ENCODE peak calls at places on chromosomes 5 and 9, in four cellular contexts. One of them, this sample, is unnamed.

GRCh38 chr5:133981714-133982113 is 13.3 kb upstream of the C5orf15 start:
- DNase-seq in activated CD4-positive, CD25-positive, alpha-beta regulatory T cell treated with anti-CD3 and anti-CD28 coated beads, Interleukin-2, amount 50 U/mL, for 72 hours: no peak
- DNase-seq in DMS79 treated with DMSO at 0.1 percent for 48 hours: no peak
- DNase-seq in fibroblast of the aortic adventitia: no peak
- DNase-seq in this sample: no peak

GRCh38 chr5:38616061-38616460 is 59.6 kb upstream of the LIFR start:
- DNase-seq in activated CD4-positive, CD25-positive, alpha-beta regulatory T cell treated with anti-CD3 and anti-CD28 coated beads, Interleukin-2, amount 50 U/mL, for 72 hours: no peak
- DNase-seq in DMS79 treated with DMSO at 0.1 percent for 48 hours: no peak
- DNase-seq in fibroblast of the aortic adventitia: peak
- DNase-seq in this sample: no peak

GRCh38 chr5:181203842-181204560 is 995 bp downstream of the TRIM7 start:
- DNase-seq in activated CD4-positive, CD25-positive, alpha-beta regulatory T cell treated with anti-CD3 and anti-CD28 coated beads, Interleukin-2, amount 50 U/mL, for 72 hours: no peak
- DNase-seq in DMS79 treated with DMSO at 0.1 percent for 48 hours: no peak
- DNase-seq in fibroblast of the aortic adventitia: no peak
- DNase-seq in this sample: no peak

GRCh38 chr5:160799160-160799559 is 52.9 kb downstream of the ATP10B start:
- DNase-seq in activated CD4-positive, CD25-positive, alpha-beta regulatory T cell treated with anti-CD3 and anti-CD28 coated beads, Interleukin-2, amount 50 U/mL, for 72 hours: no peak
- DNase-seq in DMS79 treated with DMSO at 0.1 percent for 48 hours: peak
- DNase-seq in fibroblast of the aortic adventitia: no peak
- DNase-seq in this sample: no peak

GRCh38 chr5:173643964-173644363 is 27.5 kb upstream of the BOD1 start:
- DNase-seq in activated CD4-positive, CD25-positive, alpha-beta regulatory T cell treated with anti-CD3 and anti-CD28 coated beads, Interleukin-2, amount 50 U/mL, for 72 hours: no peak
- DNase-seq in DMS79 treated with DMSO at 0.1 percent for 48 hours: peak
- DNase-seq in fibroblast of the aortic adventitia: no peak
- DNase-seq in this sample: no peak

GRCh38 chr5:56211298-56211865 is 21.7 kb downstream of the ANKRD55 start:
- DNase-seq in activated CD4-positive, CD25-positive, alpha-beta regulatory T cell treated with anti-CD3 and anti-CD28 coated beads, Interleukin-2, amount 50 U/mL, for 72 hours: no peak
- DNase-seq in DMS79 treated with DMSO at 0.1 percent for 48 hours: no peak
- DNase-seq in fibroblast of the aortic adventitia: peak
- DNase-seq in this sample: peak

GRCh38 chr9:97830884-97831829 is 21.9 kb upstream of the FOXE1 start:
- DNase-seq in activated CD4-positive, CD25-positive, alpha-beta regulatory T cell treated with anti-CD3 and anti-CD28 coated beads, Interleukin-2, amount 50 U/mL, for 72 hours: no peak
- DNase-seq in DMS79 treated with DMSO at 0.1 percent for 48 hours: no peak
- DNase-seq in fibroblast of the aortic adventitia: no peak
- DNase-seq in this sample: no peak

GRCh38 chr9:77944556-77945261 is 86.9 kb downstream of the GNAQ start:
- DNase-seq in activated CD4-positive, CD25-positive, alpha-beta regulatory T cell treated with anti-CD3 and anti-CD28 coated beads, Interleukin-2, amount 50 U/mL, for 72 hours: no peak
- DNase-seq in DMS79 treated with DMSO at 0.1 percent for 48 hours: no peak
- DNase-seq in fibroblast of the aortic adventitia: peak
- DNase-seq in this sample: peak

GRCh38 chr5:116574682-116575634 is at the start of gene SEMA6A:
- DNase-seq in activated CD4-positive, CD25-positive, alpha-beta regulatory T cell treated with anti-CD3 and anti-CD28 coated beads, Interleukin-2, amount 50 U/mL, for 72 hours: peak
- DNase-seq in DMS79 treated with DMSO at 0.1 percent for 48 hours: peak
- DNase-seq in fibroblast of the aortic adventitia: peak
- DNase-seq in this sample: peak

GRCh38 chr5:130580264-130580663 is 584.8 kb downstream of the HINT1 start:
- DNase-seq in activated CD4-positive, CD25-positive, alpha-beta regulatory T cell treated with anti-CD3 and anti-CD28 coated beads, Interleukin-2, amount 50 U/mL, for 72 hours: no peak
- DNase-seq in DMS79 treated with DMSO at 0.1 percent for 48 hours: no peak
- DNase-seq in fibroblast of the aortic adventitia: no peak
- DNase-seq in this sample: no peak

GRCh38 chr5:173744527-173744926 is 128.1 kb upstream of the BOD1 start:
- DNase-seq in activated CD4-positive, CD25-positive, alpha-beta regulatory T cell treated with anti-CD3 and anti-CD28 coated beads, Interleukin-2, amount 50 U/mL, for 72 hours: no peak
- DNase-seq in DMS79 treated with DMSO at 0.1 percent for 48 hours: no peak
- DNase-seq in fibroblast of the aortic adventitia: no peak
- DNase-seq in this sample: no peak

GRCh38 chr5:90585337-90585986 is 26.9 kb downstream of the ADGRV1 start:
- DNase-seq in activated CD4-positive, CD25-positive, alpha-beta regulatory T cell treated with anti-CD3 and anti-CD28 coated beads, Interleukin-2, amount 50 U/mL, for 72 hours: no peak
- DNase-seq in DMS79 treated with DMSO at 0.1 percent for 48 hours: no peak
- DNase-seq in fibroblast of the aortic adventitia: no peak
- DNase-seq in this sample: no peak